ENCODE peak calls at places on chromosomes 7 and 10, in eight cellular contexts. N is amygdala; O is T follicular helper cell; K is cardiac septum; B is mesendoderm; Q is ELF-1; R is activated gamma-delta T cell treated with Interleukin-2 at 50 U/mL for 16 hours; V is stimulated activated CD4-positive, alpha-beta T cell treated with anti-CD3 and anti-CD28 coated beads, Interleukin-15, amount 100 ng/mL, for 1 hour. H is an unnamed sample.

GRCh38 chr7:49718755-49719154 is 54.7 kb upstream of the VWC2 start:
- DNase-seq in N (no peak), O (no peak), K (no peak), B (no peak), Q (no peak), R (no peak), V (no peak), H (no peak)

GRCh38 chr7:120583835-120584586 is 273.9 kb downstream of the TSPAN12 start:
- DNase-seq in N (no peak), O (no peak), K (no peak), B (peak; percentile 93), Q (no peak), R (no peak), V (no peak), H (no peak)

GRCh38 chr7:74606909-74607255 is 50.6 kb upstream of the GTF2I start:
- DNase-seq in N (no peak), O (no peak), K (no peak), B (no peak), Q (no peak), R (no peak), V (no peak), H (no peak)

GRCh38 chr10:43105119-43105792 is 28.4 kb downstream of the RET start:
- DNase-seq in N (peak; percentile 42), O (peak; percentile 55), K (peak; percentile 93), B (peak; percentile 88), Q (peak; percentile 92), R (peak; percentile 67), V (peak; percentile 74), H (peak; percentile 95)

GRCh38 chr7:44995555-44996493 is 4.2 kb upstream of the CCM2 start:
- DNase-seq in N (no peak), O (peak; percentile 38), K (no peak), B (no peak), Q (no peak), R (no peak), V (no peak), H (no peak)

GRCh38 chr10:122233857-122234348 is 37.2 kb upstream of the BTBD16 start:
- DNase-seq in N (no peak), O (no peak), K (no peak), B (no peak), Q (no peak), R (no peak), V (no peak), H (no peak)

GRCh38 chr7:132580717-132581285 is 4.5 kb upstream of the PLXNA4 start:
- DNase-seq in N (no peak), O (peak; percentile 49), K (no peak), B (peak; percentile 94), Q (peak; percentile 86), R (peak; percentile 74), V (peak; percentile 23), H (no peak)

GRCh38 chr7:27553288-27553687 is 109.4 kb downstream of the HIBADH start:
- DNase-seq in N (no peak), O (no peak), K (no peak), B (no peak), Q (no peak), R (no peak), V (no peak), H (no peak)

GRCh38 chr7:16905300-16906044 is 23.7 kb upstream of the AGR3 start:
- DNase-seq in N (no peak), O (no peak), K (no peak), B (peak; percentile 63), Q (no peak), R (no peak), V (no peak), H (no peak)

GRCh38 chr7:157020514-157021070 is 10.1 kb upstream of the MNX1 start:
- DNase-seq in N (no peak), O (no peak), K (peak; percentile 33), B (peak; percentile 20), Q (peak; percentile 31), R (no peak), V (no peak), H (no peak)

GRCh38 chr7:3754488-3755365 is 453.7 kb downstream of the SDK1 start:
- DNase-seq in N (peak; percentile 50), O (no peak), K (no peak), B (peak; percentile 76), Q (peak; percentile 29), R (no peak), V (no peak), H (no peak)

GRCh38 chr10:103493911-103494877 is 689 bp downstream of the NEURL1 start:
- DNase-seq in N (no peak), O (no peak), K (no peak), B (no peak), Q (peak; percentile 42), R (peak; percentile 33), V (peak; percentile 14), H (peak; percentile 75)

GRCh38 chr10:101287183-101287830 is 58.0 kb upstream of the LBX1 start:
- DNase-seq in N (no peak), O (no peak), K (no peak), B (no peak), Q (no peak), R (no peak), V (no peak), H (no peak)

GRCh38 chr10:12533151-12533550 is 183.8 kb downstream of the CAMK1D start:
- DNase-seq in N (no peak), O (no peak), K (no peak), B (no peak), Q (no peak), R (no peak), V (no peak), H (no peak)

GRCh38 chr10:108360187-108360586 is 1195.7 kb upstream of the SORCS1 start:
- DNase-seq in N (no peak), O (no peak), K (no peak), B (peak; percentile 18), Q (no peak), R (no peak), V (no peak), H (no peak)

GRCh38 chr10:3763852-3764625 is 21.0 kb downstream of the KLF6 start:
- DNase-seq in N (no peak), O (no peak), K (no peak), B (no peak), Q (no peak), R (no peak), V (no peak), H (no peak)

GRCh38 chr7:127437772-127438330 is 45.3 kb upstream of the ZNF800 start:
- DNase-seq in N (no peak), O (no peak), K (no peak), B (peak; percentile 3), Q (no peak), R (no peak), V (no peak), H (no peak)

GRCh38 chr10:70267161-70267933 is 16.5 kb downstream of the NPFFR1 start:
- DNase-seq in N (no peak), O (no peak), K (no peak), B (peak; percentile 54), Q (peak; percentile 68), R (no peak), V (no peak), H (no peak)

GRCh38 chr7:150990416-150991186 is at the start of gene NOS3:
- DNase-seq in N (no peak), O (no peak), K (no peak), B (no peak), Q (no peak), R (no peak), V (no peak), H (no peak)

GRCh38 chr7:17559388-17559787 is 260.9 kb downstream of the AHR start:
- DNase-seq in N (no peak), O (no peak), K (no peak), B (no peak), Q (no peak), R (no peak), V (no peak), H (no peak)

GRCh38 chr10:122040786-122041185 is 51.8 kb downstream of the TACC2 start:
- DNase-seq in N (no peak), O (no peak), K (peak; percentile 9), B (no peak), Q (no peak), R (no peak), V (no peak), H (peak; percentile 54)

GRCh38 chr10:2897619-2898508 is 169.5 kb upstream of the PFKP start:
- DNase-seq in N (no peak), O (no peak), K (no peak), B (no peak), Q (no peak), R (no peak), V (no peak), H (no peak)

GRCh38 chr7:97013025-97013424 is 7.7 kb downstream of the DLX6 start:
- DNase-seq in N (no peak), O (no peak), K (no peak), B (peak; percentile 38), Q (no peak), R (no peak), V (no peak), H (no peak)

GRCh38 chr7:158317238-158318205 is 270.1 kb downstream of the PTPRN2 start:
- DNase-seq in N (no peak), O (no peak), K (peak; percentile 71), B (peak; percentile 82), Q (peak; percentile 88), R (no peak), V (no peak), H (peak; percentile 73)

GRCh38 chr7:74399006-74399405 is 54.7 kb upstream of the GTF2IRD1 start:
- DNase-seq in N (no peak), O (no peak), K (no peak), B (no peak), Q (no peak), R (no peak), V (no peak), H (no peak)

GRCh38 chr7:142319970-142320369 is 62.1 kb upstream of the PRSS58 start:
- DNase-seq in N (no peak), O (peak; percentile 27), K (no peak), B (peak; percentile 53), Q (peak; percentile 38), R (no peak), V (peak; percentile 28), H (no peak)

GRCh38 chr10:78359641-78360091 is 326.0 kb downstream of the RPS24 start:
- DNase-seq in N (no peak), O (no peak), K (no peak), B (peak; percentile 85), Q (peak; percentile 85), R (no peak), V (no peak), H (peak; percentile 30)

GRCh38 chr10:103442031-103442461 is 10.1 kb downstream of the CALHM2 start:
- DNase-seq in N (no peak), O (no peak), K (no peak), B (no peak), Q (peak; percentile 18), R (no peak), V (no peak), H (no peak)

GRCh38 chr7:116957874-116958273 is 4.6 kb downstream of the ST7 start:
- DNase-seq in N (no peak), O (no peak), K (no peak), B (no peak), Q (no peak), R (no peak), V (no peak), H (no peak)

GRCh38 chr10:108515821-108516220 is 1351.3 kb upstream of the SORCS1 start:
- DNase-seq in N (no peak), O (no peak), K (no peak), B (no peak), Q (no peak), R (no peak), V (no peak), H (no peak)

GRCh38 chr7:15113752-15114151 is 211.2 kb upstream of the DGKB start:
- DNase-seq in N (no peak), O (no peak), K (no peak), B (no peak), Q (no peak), R (no peak), V (no peak), H (no peak)

GRCh38 chr10:5523796-5524574 is 776 bp upstream of the CALML3 start:
- DNase-seq in N (no peak), O (no peak), K (peak; percentile 50), B (no peak), Q (no peak), R (no peak), V (no peak), H (peak; percentile 46)

H was measured in spleen.